ENCODE peak calls at places on chromosomes 13 and 19, in four cellular contexts. One of them, this sample, is unnamed. For H3K4me1, the result is how much of the 10 kb centered on the place peaks cover.

GRCh38 chr13:90689111-90689510 is 658.4 kb upstream of the MIR17HG start:
- DNase-seq in CD4-positive, CD25-positive, alpha-beta regulatory T cell: no peak
- DNase-seq in SJSA1: no peak
- DNase-seq in lung: no peak
- DNase-seq in this sample: no peak

GRCh38 chr19:20503536-20503935 is 62.0 kb downstream of the ZNF737 start:
- DNase-seq in CD4-positive, CD25-positive, alpha-beta regulatory T cell: no peak
- DNase-seq in SJSA1: no peak
- DNase-seq in lung: peak
- DNase-seq in this sample: no peak

GRCh38 chr13:54029226-54029625 is 1000.6 kb downstream of the OLFM4 start:
- DNase-seq in CD4-positive, CD25-positive, alpha-beta regulatory T cell: no peak
- DNase-seq in SJSA1: no peak
- DNase-seq in lung: no peak
- DNase-seq in this sample: no peak

GRCh38 chr13:102658678-102659077 is 36.2 kb downstream of the METTL21C start:
- DNase-seq in CD4-positive, CD25-positive, alpha-beta regulatory T cell: no peak
- DNase-seq in SJSA1: no peak
- DNase-seq in lung: no peak
- DNase-seq in this sample: no peak

GRCh38 chr13:101382086-101382485 is 34.2 kb downstream of the NALCN start:
- DNase-seq in CD4-positive, CD25-positive, alpha-beta regulatory T cell: no peak
- DNase-seq in SJSA1: no peak
- DNase-seq in lung: no peak
- DNase-seq in this sample: no peak

GRCh38 chr13:98536729-98537128 is 40.2 kb downstream of the STK24 start:
- DNase-seq in CD4-positive, CD25-positive, alpha-beta regulatory T cell: no peak
- DNase-seq in SJSA1: no peak
- DNase-seq in lung: no peak
- DNase-seq in this sample: no peak

GRCh38 chr19:13396256-13397080 is 109.8 kb downstream of the CACNA1A start:
- DNase-seq in CD4-positive, CD25-positive, alpha-beta regulatory T cell: no peak
- DNase-seq in SJSA1: peak
- DNase-seq in lung: peak
- DNase-seq in this sample: peak

GRCh38 chr13:34321986-34322385 is 504.0 kb downstream of the RFC3 start:
- DNase-seq in CD4-positive, CD25-positive, alpha-beta regulatory T cell: no peak
- DNase-seq in SJSA1: no peak
- DNase-seq in lung: no peak
- DNase-seq in this sample: no peak

GRCh38 chr13:113151745-113152707 is 6.4 kb upstream of the PROZ start:
- DNase-seq in CD4-positive, CD25-positive, alpha-beta regulatory T cell: no peak
- DNase-seq in SJSA1: no peak
- DNase-seq in lung: no peak
- DNase-seq in this sample: no peak

GRCh38 chr13:34430294-34430693 is 511.8 kb upstream of the NBEA start:
- DNase-seq in CD4-positive, CD25-positive, alpha-beta regulatory T cell: no peak
- DNase-seq in SJSA1: no peak
- DNase-seq in lung: no peak
- DNase-seq in this sample: no peak

GRCh38 chr19:2385053-2385721 is 25.1 kb downstream of the TMPRSS9 start:
- DNase-seq in CD4-positive, CD25-positive, alpha-beta regulatory T cell: no peak
- DNase-seq in SJSA1: peak
- DNase-seq in lung: no peak
- DNase-seq in this sample: peak

GRCh38 chr13:42494157-42494556 is 79.8 kb upstream of the TNFSF11 start:
- DNase-seq in CD4-positive, CD25-positive, alpha-beta regulatory T cell: no peak
- DNase-seq in SJSA1: no peak
- DNase-seq in lung: no peak
- DNase-seq in this sample: no peak

GRCh38 chr19:51986309-51987291 is at the start of gene ZNF350:
- DNase-seq in CD4-positive, CD25-positive, alpha-beta regulatory T cell: peak
- DNase-seq in SJSA1: peak
- DNase-seq in lung: peak
- DNase-seq in this sample: peak

DNA sequence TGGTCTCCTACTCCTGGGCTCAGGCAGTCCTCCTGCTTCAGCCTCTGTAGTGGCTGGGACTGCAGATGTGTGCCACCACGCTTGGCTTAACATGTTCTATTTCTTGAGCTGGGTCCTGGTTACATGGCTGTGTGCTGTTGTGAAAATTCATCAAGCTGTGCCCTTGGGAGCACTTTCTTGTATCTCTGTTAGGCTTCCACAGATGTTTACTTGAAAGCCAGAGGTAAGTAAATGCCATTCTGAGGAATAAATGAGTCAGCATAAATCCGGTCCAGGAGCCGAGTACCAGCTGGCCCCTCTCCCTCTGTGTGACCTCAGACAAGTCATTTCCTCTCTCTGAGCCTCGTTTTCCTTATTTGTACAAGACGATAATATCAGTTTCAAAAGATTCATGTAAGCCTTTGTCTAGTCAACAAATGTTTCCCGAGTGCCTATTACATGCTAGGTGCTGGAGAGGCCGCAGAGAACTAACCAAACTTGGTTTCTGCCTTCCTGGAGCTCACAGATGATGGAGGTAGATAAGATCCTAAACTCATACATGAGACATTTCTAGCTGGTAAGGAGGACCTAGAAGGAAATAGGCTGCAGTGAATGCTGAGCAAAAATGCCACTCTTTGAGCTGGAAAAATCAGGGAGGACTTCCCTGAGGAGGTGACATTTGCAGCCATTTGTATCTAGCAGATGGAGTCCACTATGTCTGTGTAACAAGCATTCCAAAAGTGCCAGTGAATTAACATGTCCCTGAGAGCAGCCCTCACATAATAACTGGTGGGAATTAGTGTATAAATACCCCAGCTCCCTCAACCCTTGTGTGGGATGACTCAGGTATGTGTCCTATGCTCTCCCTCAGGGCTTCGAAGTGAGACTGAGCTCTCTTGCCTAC is 2.7 kb upstream of the RASAL3 start:
- DNase-seq in CD4-positive, CD25-positive, alpha-beta regulatory T cell: no peak
- DNase-seq in SJSA1: no peak
- DNase-seq in lung: no peak
- DNase-seq in this sample: no peak
- H3K4me1 ChIP-seq in CD4-positive, CD25-positive, alpha-beta regulatory T cell: half or more
- H3K4me1 ChIP-seq in SJSA1: under half
- H3K4me1 ChIP-seq in lung: under half
- H3K4me1 ChIP-seq in this sample: under half

DNA sequence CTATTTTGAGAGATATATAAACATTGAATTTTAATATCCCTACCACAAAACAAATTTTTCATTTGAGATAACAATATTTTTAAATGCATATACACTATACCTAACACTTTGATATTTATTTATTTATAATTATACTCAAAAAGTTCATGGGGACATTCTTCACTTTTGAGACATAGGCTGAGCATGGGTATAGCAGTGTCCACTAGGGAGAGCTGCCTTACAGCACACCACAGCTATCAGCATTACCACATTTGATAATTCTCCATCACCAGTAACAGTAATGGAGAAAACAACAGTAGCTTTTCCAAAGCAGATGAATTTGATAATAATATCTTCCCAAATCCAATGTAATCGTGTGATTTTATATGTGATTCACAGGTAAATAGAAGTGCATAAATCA is 626.1 kb downstream of the DACH1 start:
- DNase-seq in CD4-positive, CD25-positive, alpha-beta regulatory T cell: no peak
- DNase-seq in SJSA1: no peak
- DNase-seq in lung: no peak
- DNase-seq in this sample: no peak
- H3K4me1 ChIP-seq in CD4-positive, CD25-positive, alpha-beta regulatory T cell: under half
- H3K4me1 ChIP-seq in SJSA1: under half
- H3K4me1 ChIP-seq in lung: under half
- H3K4me1 ChIP-seq in this sample: under half

DNA sequence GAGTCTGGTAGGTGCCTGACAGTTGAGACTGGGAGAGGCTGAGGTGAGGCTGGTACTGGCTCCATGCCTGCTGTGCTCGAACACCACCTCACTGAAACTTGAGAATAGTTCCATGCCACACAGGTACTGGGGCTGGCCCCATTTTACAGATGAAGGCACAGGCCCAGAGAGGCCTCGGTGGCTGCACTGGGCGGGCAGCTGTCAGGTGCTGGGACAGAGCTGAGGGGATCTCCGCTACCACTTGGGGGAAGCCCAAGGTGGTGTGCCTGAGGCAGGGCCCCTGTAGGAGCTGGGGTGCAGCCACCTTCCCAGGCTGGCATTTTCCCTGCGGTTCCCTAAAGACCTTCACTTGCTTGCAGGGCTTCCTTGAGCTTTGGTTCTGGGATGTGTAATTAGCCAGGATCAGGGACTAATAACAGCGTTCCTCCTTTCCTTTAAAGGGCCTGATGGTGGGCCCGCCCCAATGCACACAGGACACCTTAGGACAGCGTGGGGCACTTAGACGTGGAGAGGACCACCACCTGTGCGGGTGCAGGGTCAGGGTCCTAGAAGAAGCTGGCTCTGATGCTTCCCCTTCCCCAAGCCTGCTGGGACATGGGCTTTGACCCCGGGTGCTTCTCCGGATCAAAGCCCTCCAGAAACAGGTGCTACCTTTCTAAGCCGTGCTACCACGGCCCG is 23.6 kb downstream of the CAPN12 start:
- DNase-seq in CD4-positive, CD25-positive, alpha-beta regulatory T cell: no peak
- DNase-seq in SJSA1: no peak
- DNase-seq in lung: no peak
- DNase-seq in this sample: no peak
- H3K4me1 ChIP-seq in CD4-positive, CD25-positive, alpha-beta regulatory T cell: under half
- H3K4me1 ChIP-seq in SJSA1: under half
- H3K4me1 ChIP-seq in lung: under half
- H3K4me1 ChIP-seq in this sample: under half

GRCh38 chr13:48536851-48537250 is 4.0 kb upstream of the RCBTB2 start:
- DNase-seq in CD4-positive, CD25-positive, alpha-beta regulatory T cell: no peak
- DNase-seq in SJSA1: no peak
- DNase-seq in lung: no peak
- DNase-seq in this sample: no peak
- H3K4me1 ChIP-seq in CD4-positive, CD25-positive, alpha-beta regulatory T cell: under half
- H3K4me1 ChIP-seq in SJSA1: under half
- H3K4me1 ChIP-seq in lung: under half
- H3K4me1 ChIP-seq in this sample: under half

GRCh38 chr19:4371898-4372629 is 28.3 kb downstream of the SH3GL1 start:
- DNase-seq in CD4-positive, CD25-positive, alpha-beta regulatory T cell: no peak
- DNase-seq in SJSA1: no peak
- DNase-seq in lung: no peak
- DNase-seq in this sample: no peak
- H3K4me1 ChIP-seq in CD4-positive, CD25-positive, alpha-beta regulatory T cell: half or more
- H3K4me1 ChIP-seq in SJSA1: under half
- H3K4me1 ChIP-seq in lung: under half
- H3K4me1 ChIP-seq in this sample: under half